ENCODE peak calls at places on chromosome 4, in four cellular contexts. One of them, this sample, is unnamed.

GRCh38 chr4:67333663-67334062 is 211.6 kb downstream of the CENPC start:
- DNase-seq in choroid plexus epithelial cell: no peak
- DNase-seq in AG10803: no peak
- DNase-seq in uterus: no peak
- DNase-seq in this sample: no peak

GRCh38 chr4:181030961-181031360 is 1212.2 kb upstream of the TENM3 start:
- DNase-seq in uterus: no peak
- DNase-seq in AG10803: peak
- DNase-seq in choroid plexus epithelial cell: peak
- DNase-seq in this sample: no peak

GRCh38 chr4:61180405-61180804 is 19.7 kb upstream of the ADGRL3 start:
- DNase-seq in AG10803: no peak
- DNase-seq in choroid plexus epithelial cell: no peak
- DNase-seq in uterus: no peak
- DNase-seq in this sample: no peak

GRCh38 chr4:137370206-137370633 is 162.1 kb downstream of the PCDH18 start:
- DNase-seq in AG10803: peak
- DNase-seq in uterus: no peak
- DNase-seq in choroid plexus epithelial cell: peak
- DNase-seq in this sample: no peak

GRCh38 chr4:140012688-140013087 is 141.3 kb downstream of the MAML3 start:
- DNase-seq in uterus: peak
- DNase-seq in choroid plexus epithelial cell: peak
- DNase-seq in AG10803: peak
- DNase-seq in this sample: peak

GRCh38 chr4:7725951-7726350 is 213.7 kb downstream of the AFAP1 start:
- DNase-seq in choroid plexus epithelial cell: no peak
- DNase-seq in uterus: no peak
- DNase-seq in AG10803: peak
- DNase-seq in this sample: peak

GRCh38 chr4:184432127-184432922 is 42.0 kb downstream of the IRF2 start:
- DNase-seq in uterus: no peak
- DNase-seq in choroid plexus epithelial cell: no peak
- DNase-seq in AG10803: no peak
- DNase-seq in this sample: no peak

GRCh38 chr4:182067828-182068227 is 175.4 kb upstream of the TENM3 start:
- DNase-seq in uterus: no peak
- DNase-seq in AG10803: no peak
- DNase-seq in choroid plexus epithelial cell: peak
- DNase-seq in this sample: no peak

GRCh38 chr4:20299515-20299914 is 47.8 kb downstream of the SLIT2 start:
- DNase-seq in choroid plexus epithelial cell: peak
- DNase-seq in uterus: no peak
- DNase-seq in AG10803: peak
- DNase-seq in this sample: no peak

GRCh38 chr4:110540606-110541440 is 64.9 kb downstream of the ENPEP start:
- DNase-seq in uterus: no peak
- DNase-seq in AG10803: peak
- DNase-seq in choroid plexus epithelial cell: peak
- DNase-seq in this sample: no peak

GRCh38 chr4:15557806-15558550 is 88.3 kb downstream of the CC2D2A start:
- DNase-seq in choroid plexus epithelial cell: no peak
- DNase-seq in AG10803: no peak
- DNase-seq in uterus: no peak
- DNase-seq in this sample: no peak

GRCh38 chr4:66633472-66633871 is 911.8 kb downstream of the CENPC start:
- DNase-seq in uterus: no peak
- DNase-seq in AG10803: no peak
- DNase-seq in choroid plexus epithelial cell: peak
- DNase-seq in this sample: no peak

GRCh38 chr4:85084371-85085170 is 118.1 kb upstream of the WDFY3 start:
- DNase-seq in uterus: peak
- DNase-seq in AG10803: peak
- DNase-seq in choroid plexus epithelial cell: peak
- DNase-seq in this sample: no peak

GRCh38 chr4:40630335-40631021 is 814 bp upstream of the RBM47 start:
- DNase-seq in uterus: peak
- DNase-seq in AG10803: no peak
- DNase-seq in choroid plexus epithelial cell: no peak
- DNase-seq in this sample: no peak

GRCh38 chr4:145907363-145907762 is 31.3 kb downstream of the ZNF827 start:
- DNase-seq in uterus: no peak
- DNase-seq in AG10803: peak
- DNase-seq in choroid plexus epithelial cell: peak
- DNase-seq in this sample: no peak
- H3K4me3 ChIP-seq in uterus: no peak
- H3K4me3 ChIP-seq in AG10803: no peak
- H3K4me3 ChIP-seq in choroid plexus epithelial cell: no peak
- H3K4me3 ChIP-seq in this sample: no peak

GRCh38 chr4:153258750-153259149 is 54.5 kb downstream of the TRIM2 start:
- DNase-seq in uterus: no peak
- DNase-seq in choroid plexus epithelial cell: no peak
- DNase-seq in AG10803: no peak
- DNase-seq in this sample: no peak

GRCh38 chr4:153257966-153258365 is 53.7 kb downstream of the TRIM2 start:
- DNase-seq in uterus: no peak
- DNase-seq in AG10803: no peak
- DNase-seq in choroid plexus epithelial cell: no peak
- DNase-seq in this sample: no peak

GRCh38 chr4:153260553-153261306 is 56.5 kb downstream of the TRIM2 start:
- DNase-seq in choroid plexus epithelial cell: no peak
- DNase-seq in uterus: peak
- DNase-seq in AG10803: peak
- DNase-seq in this sample: no peak

GRCh38 chr4:153260152-153260551 is 55.9 kb downstream of the TRIM2 start:
- DNase-seq in AG10803: no peak
- DNase-seq in uterus: no peak
- DNase-seq in choroid plexus epithelial cell: no peak
- DNase-seq in this sample: no peak

GRCh38 chr4:153259679-153260078 is 55.4 kb downstream of the TRIM2 start:
- DNase-seq in uterus: no peak
- DNase-seq in choroid plexus epithelial cell: no peak
- DNase-seq in AG10803: peak
- DNase-seq in this sample: no peak
- H3K4me3 ChIP-seq in uterus: no peak
- H3K4me3 ChIP-seq in choroid plexus epithelial cell: no peak
- H3K4me3 ChIP-seq in AG10803: no peak
- H3K4me3 ChIP-seq in this sample: peak

GRCh38 chr4:76989391-76990061 is 40.0 kb downstream of the SEPTIN11 start:
- DNase-seq in uterus: no peak
- DNase-seq in choroid plexus epithelial cell: no peak
- DNase-seq in AG10803: no peak
- DNase-seq in this sample: no peak

GRCh38 chr4:76984788-76985211 is 35.2 kb downstream of the SEPTIN11 start:
- DNase-seq in choroid plexus epithelial cell: peak
- DNase-seq in uterus: peak
- DNase-seq in AG10803: peak
- DNase-seq in this sample: no peak

GRCh38 chr4:76984127-76984526 is 34.6 kb downstream of the SEPTIN11 start:
- DNase-seq in choroid plexus epithelial cell: peak
- DNase-seq in uterus: peak
- DNase-seq in AG10803: peak
- DNase-seq in this sample: no peak

GRCh38 chr4:76987685-76988084 is 38.1 kb downstream of the SEPTIN11 start:
- DNase-seq in choroid plexus epithelial cell: no peak
- DNase-seq in AG10803: no peak
- DNase-seq in uterus: no peak
- DNase-seq in this sample: no peak

DNA sequence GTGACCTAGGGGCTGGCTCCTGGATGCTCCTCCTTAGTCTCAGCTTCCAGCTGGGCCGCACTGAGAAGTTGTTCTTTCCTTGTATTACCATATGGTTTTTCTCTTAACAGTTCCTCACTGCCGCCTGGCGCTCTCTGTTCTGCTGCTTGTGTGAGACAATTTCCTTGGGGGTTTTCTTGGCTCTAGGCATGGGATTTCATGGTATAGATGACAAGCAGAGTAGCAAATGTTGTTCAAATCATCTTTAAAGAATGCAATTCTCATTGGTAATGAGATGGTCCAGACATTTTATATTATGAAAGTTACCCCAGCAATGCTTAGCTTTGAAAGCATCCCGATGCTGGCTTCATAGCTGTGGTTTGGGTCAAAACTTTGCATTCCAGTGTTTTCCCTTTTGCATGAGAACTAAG is 37.6 kb downstream of the SEPTIN11 start:
- DNase-seq in AG10803: peak
- DNase-seq in uterus: peak
- DNase-seq in choroid plexus epithelial cell: peak
- DNase-seq in this sample: no peak
- H3K4me3 ChIP-seq in AG10803: peak
- H3K4me3 ChIP-seq in uterus: no peak
- H3K4me3 ChIP-seq in choroid plexus epithelial cell: peak
- H3K4me3 ChIP-seq in this sample: no peak

DNA sequence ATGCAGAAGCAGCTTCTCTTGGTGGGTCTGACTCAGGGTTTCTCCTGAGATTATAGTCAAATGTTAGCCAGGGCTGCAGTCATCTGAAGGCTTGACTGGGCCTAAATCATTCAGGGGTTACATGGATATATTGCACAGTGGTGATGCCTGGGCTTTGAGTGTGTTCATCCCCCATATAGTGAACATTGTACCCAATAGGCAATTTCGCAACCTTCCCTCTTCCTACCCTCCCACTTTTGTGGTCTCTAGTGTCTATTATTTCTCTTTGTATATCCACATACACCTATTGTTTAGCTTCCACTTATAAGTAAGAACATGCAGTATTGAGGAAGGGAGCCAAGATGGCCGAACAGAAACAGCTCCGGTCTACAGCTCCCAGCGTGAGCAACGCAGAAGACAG is 90.3 kb upstream of the CAMK2D start:
- DNase-seq in AG10803: no peak
- DNase-seq in uterus: no peak
- DNase-seq in choroid plexus epithelial cell: no peak
- DNase-seq in this sample: no peak
- H3K4me3 ChIP-seq in AG10803: no peak
- H3K4me3 ChIP-seq in uterus: no peak
- H3K4me3 ChIP-seq in choroid plexus epithelial cell: no peak
- H3K4me3 ChIP-seq in this sample: no peak

DNA sequence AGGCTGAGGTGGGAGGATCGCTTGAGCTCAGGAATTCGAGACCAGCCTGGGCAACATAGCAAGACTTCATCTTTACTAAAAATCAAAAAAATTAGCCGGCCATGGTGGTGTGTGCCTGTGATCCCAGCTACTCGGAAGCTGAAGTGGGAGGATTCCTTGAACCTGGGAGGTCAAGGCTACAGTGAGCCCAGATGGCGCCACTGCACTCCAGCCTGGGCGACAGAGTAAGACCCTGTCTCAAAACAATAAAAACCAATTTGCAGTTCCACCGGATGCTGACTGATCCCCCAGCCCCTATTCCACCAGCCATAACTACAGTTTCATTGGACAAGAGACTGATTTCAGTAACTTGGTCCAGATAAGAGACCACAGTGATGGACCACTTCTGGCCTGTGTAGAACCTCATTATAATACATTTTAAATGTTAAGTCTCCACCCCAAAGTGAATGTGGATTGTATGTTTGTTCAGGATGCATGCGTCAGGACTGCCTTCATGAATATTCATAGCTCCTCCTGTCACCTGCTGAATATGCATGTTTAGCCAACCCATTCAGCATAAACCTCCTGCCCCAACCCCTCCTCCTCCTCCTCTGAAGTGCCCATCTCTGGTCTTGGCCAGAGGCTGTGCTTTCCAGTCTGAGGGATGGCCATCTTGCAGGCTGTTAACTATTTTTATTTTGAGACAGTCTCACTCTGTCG is 2.3 kb upstream of the SLBP start:
- DNase-seq in choroid plexus epithelial cell: no peak
- DNase-seq in AG10803: no peak
- DNase-seq in uterus: no peak
- DNase-seq in this sample: peak
- H3K4me3 ChIP-seq in choroid plexus epithelial cell: no peak
- H3K4me3 ChIP-seq in AG10803: no peak
- H3K4me3 ChIP-seq in uterus: no peak
- H3K4me3 ChIP-seq in this sample: no peak

GRCh38 chr4:156970501-156971167 is 965 bp downstream of the PDGFC start:
- DNase-seq in uterus: peak
- DNase-seq in choroid plexus epithelial cell: peak
- DNase-seq in AG10803: peak
- DNase-seq in this sample: peak
- H3K4me3 ChIP-seq in uterus: peak
- H3K4me3 ChIP-seq in choroid plexus epithelial cell: peak
- H3K4me3 ChIP-seq in AG10803: peak
- H3K4me3 ChIP-seq in this sample: peak